ENCODE peak calls at places on chromosomes 13 and 19, in seven cellular contexts. W, M, P, X, T, N and C are unnamed samples.

GRCh38 chr13:49616688-49617065 is 11.6 kb upstream of the ARL11 start:
- DNase-seq in W (no peak), M (no peak), X (no peak), P (no peak), T (no peak), N (no peak), C (no peak)

GRCh38 chr13:27170221-27170520 is 1.4 kb downstream of the USP12 start:
- DNase-seq in W (peak), X (peak), M (no peak), P (no peak), N (peak), T (no peak), C (no peak)

GRCh38 chr13:27372896-27373295 is 51.5 kb upstream of the GTF3A start:
- DNase-seq in W (peak), M (no peak), T (no peak), P (no peak), X (no peak), N (no peak), C (no peak)

GRCh38 chr19:2047076-2047448 is 4.0 kb downstream of the MKNK2 start:
- DNase-seq in M (no peak), P (no peak), T (no peak), W (no peak), X (no peak), N (no peak), C (no peak)

GRCh38 chr19:916645-917322 is 349 bp upstream of the KISS1R start:
- DNase-seq in P (no peak), T (no peak), M (no peak), W (no peak), N (no peak), X (no peak), C (no peak)

GRCh38 chr19:2416321-2417097 is 10.9 kb downstream of the TIMM13 start:
- DNase-seq in P (no peak), X (no peak), T (no peak), W (no peak), N (no peak), M (no peak), C (peak)

GRCh38 chr13:108919036-108919907 is 289.9 kb downstream of the MYO16 start:
- DNase-seq in W (peak), X (peak), T (no peak), N (peak), M (no peak), P (no peak), C (no peak)

GRCh38 chr19:4972509-4973230 is 3.8 kb downstream of the KDM4B start:
- DNase-seq in P (no peak), N (peak), X (peak), T (no peak), W (peak), M (no peak), C (peak)

GRCh38 chr19:41998246-41999020 is 4.4 kb upstream of the ATP1A3 start:
- DNase-seq in W (peak), X (no peak), P (peak), N (no peak), T (no peak), M (no peak), C (peak)

GRCh38 chr13:102236341-102236740 is 165.5 kb downstream of the FGF14 start:
- DNase-seq in X (no peak), T (no peak), N (no peak), P (no peak), M (no peak), W (no peak), C (no peak)

GRCh38 chr19:52991021-52991420 is 22.7 kb upstream of the ERVV-1 start:
- DNase-seq in P (no peak), T (no peak), N (no peak), W (no peak), X (no peak), M (no peak), C (no peak)

GRCh38 chr13:20239748-20240147 is 7.6 kb upstream of the GJB6 start:
- DNase-seq in T (no peak), N (no peak), M (no peak), W (no peak), X (no peak), P (no peak), C (no peak)

GRCh38 chr13:75493156-75493555 is 11.2 kb upstream of the TBC1D4 start:
- DNase-seq in P (no peak), T (no peak), N (no peak), W (no peak), X (no peak), M (no peak), C (no peak)

GRCh38 chr19:5147074-5147970 is 178.4 kb downstream of the KDM4B start:
- DNase-seq in M (no peak), T (no peak), X (no peak), P (peak), N (no peak), W (no peak), C (peak)

GRCh38 chr13:107459430-107459829 is 755.9 kb downstream of the LIG4 start:
- DNase-seq in P (no peak), X (peak), M (no peak), W (peak), N (no peak), T (no peak), C (no peak)

GRCh38 chr13:69579351-69579750 is 528.3 kb upstream of the ATXN8OS start:
- DNase-seq in M (no peak), T (no peak), X (no peak), W (no peak), P (no peak), N (peak), C (no peak)

GRCh38 chr13:84400711-84401110 is 518.4 kb upstream of the SLITRK1 start:
- DNase-seq in W (peak), T (no peak), N (peak), X (peak), P (no peak), M (no peak), C (no peak)

GRCh38 chr13:64810701-64811258 is 2419.4 kb downstream of the PCDH9 start:
- DNase-seq in M (no peak), T (no peak), P (no peak), N (peak), X (peak), W (peak), C (no peak)

GRCh38 chr13:49791214-49791752 is 1.2 kb downstream of the KPNA3 start:
- DNase-seq in N (peak), T (no peak), X (peak), W (peak), M (no peak), P (no peak), C (no peak)

GRCh38 chr13:99658266-99658991 is 157.2 kb downstream of the TM9SF2 start:
- DNase-seq in M (peak), W (peak), N (peak), T (peak), P (peak), X (peak), C (peak)

GRCh38 chr19:50663280-50663790 is 14.1 kb downstream of the C19orf81 start:
- DNase-seq in T (no peak), N (no peak), P (no peak), W (no peak), X (no peak), M (no peak), C (no peak)

GRCh38 chr19:5434351-5434917 is 20.8 kb upstream of the ZNRF4 start:
- DNase-seq in T (no peak), X (peak), P (no peak), M (no peak), N (no peak), W (no peak), C (no peak)

GRCh38 chr13:41107584-41108014 is 25.0 kb downstream of the KBTBD6 start:
- DNase-seq in M (no peak), P (no peak), W (no peak), N (no peak), X (no peak), T (no peak), C (no peak)

GRCh38 chr13:73793361-73793760 is 340.8 kb downstream of the KLF12 start:
- DNase-seq in T (no peak), P (no peak), X (no peak), M (no peak), N (no peak), W (no peak), C (no peak)

GRCh38 chr13:52003551-52003950 is 7.7 kb downstream of the ATP7B start:
- DNase-seq in P (no peak), M (no peak), X (no peak), N (no peak), W (no peak), T (no peak), C (no peak)

GRCh38 chr19:7304200-7304599 is 10.0 kb upstream of the INSR start:
- DNase-seq in W (no peak), P (no peak), M (no peak), N (no peak), X (no peak), T (no peak), C (peak)

GRCh38 chr19:2221250-2221831 is 14.8 kb downstream of the PLEKHJ1 start:
- DNase-seq in T (no peak), M (no peak), P (no peak), W (peak), N (no peak), X (no peak), C (no peak)

GRCh38 chr19:29245221-29245620 is 32.3 kb upstream of the UQCRFS1 start:
- DNase-seq in W (no peak), N (no peak), P (no peak), T (no peak), X (no peak), M (no peak), C (no peak)

GRCh38 chr13:111941845-111942447 is 125.0 kb upstream of the SOX1 start:
- DNase-seq in W (no peak), M (no peak), X (no peak), T (no peak), P (no peak), N (no peak), C (no peak)

GRCh38 chr13:21360463-21360862 is 98.6 kb downstream of the ZDHHC20 start:
- DNase-seq in X (no peak), T (no peak), P (no peak), M (no peak), W (no peak), N (no peak), C (no peak)

GRCh38 chr19:16330368-16330801 is 5.8 kb downstream of the KLF2 start:
- DNase-seq in W (peak), N (peak), M (peak), T (peak), X (peak), P (peak), C (peak)

GRCh38 chr13:95300625-95301134 is 571 bp downstream of the ABCC4 start:
- DNase-seq in T (peak), X (peak), P (peak), W (peak), M (no peak), N (peak), C (peak)

GRCh38 chr13:87680298-87680697 is 9.1 kb downstream of the SLITRK5 start:
- DNase-seq in X (no peak), T (no peak), M (no peak), N (no peak), W (no peak), P (no peak), C (no peak)

GRCh38 chr19:3358919-3359849 is 7.2 kb upstream of the NFIC start:
- DNase-seq in X (no peak), M (peak), W (peak), N (no peak), T (peak), P (peak), C (peak)

GRCh38 chr19:29482855-29483640 is 42.7 kb upstream of the VSTM2B start:
- DNase-seq in W (no peak), P (no peak), X (no peak), N (no peak), T (no peak), M (no peak), C (no peak)

GRCh38 chr13:59531571-59532091 is 632.1 kb downstream of the DIAPH3 start:
- DNase-seq in T (peak), M (no peak), P (peak), X (peak), W (peak), N (peak), C (peak)
- H3K27ac ChIP-seq in T (no peak), M (no peak), P (peak), X (peak), W (peak), N (no peak), C (peak)

GRCh38 chr19:38005224-38005614 is 98.2 kb downstream of the SIPA1L3 start:
- DNase-seq in P (peak), M (no peak), X (no peak), N (no peak), W (no peak), T (no peak), C (no peak)

GRCh38 chr19:38004100-38004504 is 97.1 kb downstream of the SIPA1L3 start:
- DNase-seq in T (no peak), X (peak), N (no peak), P (no peak), W (no peak), M (no peak), C (no peak)

GRCh38 chr19:38006361-38007045 is 99.5 kb downstream of the SIPA1L3 start:
- DNase-seq in X (no peak), W (no peak), P (no peak), M (no peak), T (no peak), N (no peak), C (no peak)

GRCh38 chr19:38003427-38004099 is 96.6 kb downstream of the SIPA1L3 start:
- DNase-seq in M (no peak), W (peak), X (peak), T (peak), P (peak), N (peak), C (peak)

DNA sequence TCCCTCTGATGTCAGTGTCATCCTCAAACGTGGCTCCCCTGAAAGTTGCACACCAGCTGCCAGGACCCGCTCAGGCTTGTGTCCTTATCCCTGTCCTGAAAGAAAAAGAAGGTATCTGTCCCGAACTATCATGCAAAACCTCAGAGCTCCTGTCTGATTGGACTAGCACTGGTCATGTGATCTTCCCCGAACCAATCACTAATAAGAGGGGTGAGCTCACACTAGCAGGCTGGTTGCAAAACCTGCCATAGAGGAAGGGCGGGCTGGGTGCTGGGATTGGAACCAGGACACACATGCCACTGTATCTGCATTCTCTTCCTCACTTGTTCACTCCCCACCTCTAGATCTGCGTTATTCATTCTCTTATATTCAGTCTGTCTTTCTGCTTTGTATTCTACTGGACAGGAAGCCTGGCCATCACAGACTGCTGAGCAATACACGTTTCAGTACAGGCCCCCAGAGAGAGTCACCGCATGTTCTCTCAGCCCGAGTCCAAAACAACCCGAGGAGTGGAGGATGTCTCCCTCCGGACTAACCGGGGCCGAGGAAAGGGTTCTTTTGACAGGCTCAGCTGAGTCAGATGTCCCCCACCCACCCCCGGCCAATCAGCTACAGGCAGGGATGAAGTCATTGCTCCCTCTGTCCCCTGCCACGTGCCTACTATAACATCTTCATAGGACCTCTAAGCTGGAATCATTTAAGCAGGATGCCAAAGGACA is 97.7 kb downstream of the SIPA1L3 start:
- DNase-seq in M (no peak), X (peak), N (peak), P (peak), W (peak), T (peak), C (peak)
- H3K27ac ChIP-seq in M (no peak), X (peak), N (peak), P (peak), W (peak), T (peak), C (peak)

DNA sequence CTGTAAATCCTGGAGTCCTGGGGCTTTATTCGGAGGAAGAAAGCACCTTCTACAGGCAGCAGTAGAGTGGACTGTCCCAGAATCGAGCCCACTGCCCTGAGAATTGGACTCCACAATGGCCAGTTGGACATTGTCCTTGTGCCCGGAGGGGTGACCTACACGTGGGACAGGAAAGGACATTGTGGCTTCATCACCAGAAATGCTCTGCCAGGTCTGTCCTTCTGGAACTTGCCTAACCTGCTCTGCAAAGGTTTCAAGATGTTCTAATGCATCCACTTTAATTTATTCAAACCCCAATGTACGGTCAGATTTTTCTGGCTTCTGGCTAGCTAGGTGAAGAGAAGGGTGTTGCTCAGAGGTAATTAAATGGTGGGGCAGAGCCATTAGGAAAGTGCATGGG is 32.4 kb upstream of the SPATA13 start:
- DNase-seq in X (no peak), W (no peak), T (no peak), M (no peak), N (no peak), P (no peak), C (no peak)
- H3K27ac ChIP-seq in X (no peak), W (no peak), T (no peak), M (no peak), N (no peak), P (no peak), C (no peak)

GRCh38 chr19:17754634-17755532 is 3.6 kb downstream of the FCHO1 start:
- DNase-seq in P (no peak), N (no peak), X (no peak), W (no peak), T (no peak), M (no peak), C (peak)

GRCh38 chr19:17752865-17753639 is 1.8 kb downstream of the FCHO1 start:
- DNase-seq in W (no peak), N (no peak), M (no peak), T (no peak), X (no peak), P (no peak), C (no peak)

GRCh38 chr19:17755533-17755885 is 4.2 kb downstream of the FCHO1 start:
- DNase-seq in P (no peak), M (no peak), X (no peak), T (no peak), W (no peak), N (no peak), C (peak)

GRCh38 chr19:17751912-17752273 is 616 bp downstream of the FCHO1 start:
- DNase-seq in P (no peak), M (no peak), W (no peak), T (no peak), N (no peak), X (no peak), C (no peak)

GRCh38 chr19:17753976-17754375 is 2.7 kb downstream of the FCHO1 start:
- DNase-seq in X (no peak), W (no peak), T (no peak), N (no peak), M (no peak), P (no peak), C (no peak)
- H3K27ac ChIP-seq in X (no peak), W (no peak), T (no peak), N (no peak), M (no peak), P (no peak), C (no peak)

GRCh38 chr13:30140973-30141372 is 166.4 kb downstream of the KATNAL1 start:
- DNase-seq in N (no peak), P (no peak), X (no peak), W (no peak), T (no peak), M (no peak), C (no peak)

GRCh38 chr13:30138511-30138910 is 168.8 kb downstream of the KATNAL1 start:
- DNase-seq in T (no peak), P (no peak), W (no peak), M (no peak), N (no peak), X (no peak), C (no peak)

GRCh38 chr13:30142502-30143211 is 164.7 kb downstream of the KATNAL1 start:
- DNase-seq in P (no peak), T (peak), X (peak), W (peak), M (no peak), N (peak), C (no peak)

GRCh38 chr13:30143671-30144400 is 163.5 kb downstream of the KATNAL1 start:
- DNase-seq in P (no peak), W (peak), N (peak), M (no peak), X (peak), T (no peak), C (no peak)

GRCh38 chr13:30141773-30142501 is 165.4 kb downstream of the KATNAL1 start:
- DNase-seq in T (no peak), W (no peak), P (no peak), X (no peak), M (no peak), N (no peak), C (no peak)
- H3K27ac ChIP-seq in T (peak), W (peak), P (no peak), X (peak), M (no peak), N (no peak), C (no peak)

GRCh38 chr13:22866221-22866620 is 314.6 kb upstream of the SGCG start:
- DNase-seq in P (no peak), N (no peak), X (no peak), T (no peak), M (no peak), W (no peak), C (no peak)

GRCh38 chr13:22861958-22862466 is 318.8 kb upstream of the SGCG start:
- DNase-seq in T (no peak), W (no peak), P (no peak), M (no peak), X (no peak), N (no peak), C (no peak)
- H3K27ac ChIP-seq in T (no peak), W (no peak), P (no peak), M (no peak), X (no peak), N (no peak), C (no peak)

GRCh38 chr19:56404705-56405056 is 549 bp downstream of the ZNF583 start:
- DNase-seq in N (no peak), X (no peak), T (no peak), W (no peak), M (no peak), P (no peak), C (no peak)
- H3K27ac ChIP-seq in N (no peak), X (no peak), T (no peak), W (peak), M (peak), P (peak), C (no peak)

GRCh38 chr19:46392837-46393236 is 20.5 kb downstream of the CCDC8 start:
- DNase-seq in T (no peak), M (no peak), N (no peak), P (no peak), X (no peak), W (no peak), C (no peak)
- H3K27ac ChIP-seq in T (peak), M (no peak), N (no peak), P (no peak), X (no peak), W (peak), C (no peak)

DNA sequence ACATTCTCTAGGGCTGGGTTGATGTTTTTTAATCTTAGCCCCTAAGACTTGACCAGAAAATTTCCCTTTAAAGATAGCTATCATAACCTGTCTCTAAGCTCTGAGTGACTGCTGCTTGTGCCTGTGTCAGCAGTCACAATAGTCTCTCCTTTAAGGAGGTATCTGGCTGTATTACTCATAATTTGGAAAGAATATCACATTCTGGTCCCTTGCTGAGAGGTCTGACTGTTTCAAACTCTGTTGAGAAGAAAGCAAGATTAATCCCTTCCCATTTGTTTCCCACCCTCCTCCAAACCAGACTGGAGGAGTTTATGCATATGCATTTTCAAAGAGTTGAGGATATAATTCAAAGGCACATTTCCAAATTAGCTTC is 2.3 kb downstream of the HTR2A start:
- DNase-seq in T (no peak), X (no peak), N (no peak), P (no peak), M (no peak), W (no peak), C (no peak)
- H3K27ac ChIP-seq in T (peak), X (no peak), N (no peak), P (no peak), M (no peak), W (no peak), C (no peak)